ENCODE peak calls at places on chromosomes 16 and 17, in seven cellular contexts. One of them, this sample, is unnamed.

GRCh38 chr17:40596261-40596919 is 31.1 kb upstream of the CCR7 start:
- DNase-seq in ACHN: peak; percentile 9
- DNase-seq in nucleus accumbens: no peak
- DNase-seq in hippocampal formation: no peak
- DNase-seq in adrenal gland: no peak
- DNase-seq in anterior cingulate cortex: no peak
- DNase-seq in choroid plexus epithelial cell: no peak
- DNase-seq in this sample: no peak

GRCh38 chr16:68406458-68407041 is 41.8 kb downstream of the SMPD3 start:
- DNase-seq in hippocampal formation: no peak
- DNase-seq in ACHN: no peak
- DNase-seq in adrenal gland: no peak
- DNase-seq in anterior cingulate cortex: no peak
- DNase-seq in nucleus accumbens: no peak
- DNase-seq in choroid plexus epithelial cell: peak; percentile 51
- DNase-seq in this sample: peak; percentile 4

GRCh38 chr17:49951362-49952080 is 17.5 kb upstream of the DLX4 start:
- DNase-seq in ACHN: no peak
- DNase-seq in choroid plexus epithelial cell: no peak
- DNase-seq in hippocampal formation: no peak
- DNase-seq in nucleus accumbens: no peak
- DNase-seq in adrenal gland: peak; percentile 65
- DNase-seq in anterior cingulate cortex: no peak
- DNase-seq in this sample: no peak

GRCh38 chr16:69762843-69763556 is 868 bp downstream of the WWP2 start:
- DNase-seq in adrenal gland: no peak
- DNase-seq in nucleus accumbens: no peak
- DNase-seq in anterior cingulate cortex: no peak
- DNase-seq in hippocampal formation: no peak
- DNase-seq in ACHN: peak; percentile 52
- DNase-seq in choroid plexus epithelial cell: peak; percentile 63
- DNase-seq in this sample: peak; percentile 42

GRCh38 chr16:86286991-86287640 is 223.2 kb upstream of the FOXF1 start:
- DNase-seq in anterior cingulate cortex: no peak
- DNase-seq in adrenal gland: no peak
- DNase-seq in choroid plexus epithelial cell: no peak
- DNase-seq in ACHN: no peak
- DNase-seq in hippocampal formation: no peak
- DNase-seq in nucleus accumbens: no peak
- DNase-seq in this sample: no peak

GRCh38 chr17:17885029-17885351 is 48.2 kb upstream of the SREBF1 start:
- DNase-seq in hippocampal formation: no peak
- DNase-seq in anterior cingulate cortex: no peak
- DNase-seq in ACHN: no peak
- DNase-seq in adrenal gland: no peak
- DNase-seq in nucleus accumbens: no peak
- DNase-seq in choroid plexus epithelial cell: peak; percentile 26
- DNase-seq in this sample: no peak

GRCh38 chr16:4319454-4319853 is 3.6 kb downstream of the GLIS2 start:
- DNase-seq in anterior cingulate cortex: no peak
- DNase-seq in hippocampal formation: no peak
- DNase-seq in adrenal gland: no peak
- DNase-seq in ACHN: no peak
- DNase-seq in choroid plexus epithelial cell: no peak
- DNase-seq in nucleus accumbens: no peak
- DNase-seq in this sample: no peak

GRCh38 chr16:89430436-89431157 is 59.8 kb downstream of the ANKRD11 start:
- DNase-seq in hippocampal formation: no peak
- DNase-seq in nucleus accumbens: no peak
- DNase-seq in ACHN: no peak
- DNase-seq in choroid plexus epithelial cell: no peak
- DNase-seq in anterior cingulate cortex: no peak
- DNase-seq in adrenal gland: no peak
- DNase-seq in this sample: no peak

GRCh38 chr16:30953511-30954124 is 3.9 kb upstream of the SETD1A start:
- DNase-seq in anterior cingulate cortex: no peak
- DNase-seq in ACHN: peak; percentile 82
- DNase-seq in choroid plexus epithelial cell: peak; percentile 89
- DNase-seq in hippocampal formation: peak; percentile 13
- DNase-seq in adrenal gland: peak; percentile 74
- DNase-seq in nucleus accumbens: peak; percentile 55
- DNase-seq in this sample: peak; percentile 86

GRCh38 chr16:27067138-27067537 is 411 bp downstream of the C16orf82 start:
- DNase-seq in ACHN: no peak
- DNase-seq in choroid plexus epithelial cell: peak; percentile 14
- DNase-seq in adrenal gland: no peak
- DNase-seq in nucleus accumbens: no peak
- DNase-seq in hippocampal formation: no peak
- DNase-seq in anterior cingulate cortex: no peak
- DNase-seq in this sample: no peak

GRCh38 chr16:77434365-77435239 is at the start of gene ADAMTS18:
- DNase-seq in ACHN: peak; percentile 15
- DNase-seq in hippocampal formation: no peak
- DNase-seq in adrenal gland: no peak
- DNase-seq in choroid plexus epithelial cell: no peak
- DNase-seq in nucleus accumbens: no peak
- DNase-seq in anterior cingulate cortex: no peak
- DNase-seq in this sample: no peak

GRCh38 chr17:21688293-21688949 is 3.9 kb upstream of the KCNJ18 start:
- DNase-seq in nucleus accumbens: no peak
- DNase-seq in hippocampal formation: no peak
- DNase-seq in anterior cingulate cortex: no peak
- DNase-seq in choroid plexus epithelial cell: no peak
- DNase-seq in adrenal gland: no peak
- DNase-seq in ACHN: no peak
- DNase-seq in this sample: no peak